ENCODE peak calls at places on chromosomes 4 and X, in eight cellular contexts. G, Z, E, T, V, F, D and Q are unnamed samples. For H3K4me1, the result is how much of the 10 kb centered on the place peaks cover.

GRCh38 chr4:56289934-56290333 is 97.4 kb downstream of the AASDH start:
- DNase-seq in F (no peak), E (no peak), T (no peak), D (no peak), G (no peak), V (no peak), Z (no peak), Q (peak)

GRCh38 chrX:154815274-154815818 is 10.1 kb upstream of the MPP1 start:
- DNase-seq in V (no peak), F (no peak), T (no peak), D (no peak), G (no peak), Z (peak), E (no peak), Q (no peak)

GRCh38 chr4:40292313-40292759 is 42.8 kb upstream of the CHRNA9 start:
- DNase-seq in F (peak), G (no peak), Z (peak), E (no peak), V (no peak), D (no peak), T (no peak), Q (no peak)

GRCh38 chrX:23789386-23790146 is 6.6 kb downstream of the SAT1 start:
- DNase-seq in T (peak), G (no peak), E (no peak), D (no peak), V (no peak), F (no peak), Z (no peak), Q (no peak)

GRCh38 chr4:139524062-139524631 is 31.9 kb downstream of the SETD7 start:
- DNase-seq in T (no peak), D (no peak), Z (peak), F (no peak), G (no peak), V (no peak), E (no peak), Q (no peak)

GRCh38 chr4:82891728-82892466 is 944 bp upstream of the SEC31A start:
- DNase-seq in E (no peak), D (no peak), G (no peak), Z (peak), F (no peak), T (no peak), V (no peak), Q (peak)

GRCh38 chrX:371907-372306 is 14.8 kb downstream of the PPP2R3B start:
- DNase-seq in Z (no peak), T (peak), E (no peak), D (no peak), V (no peak), F (no peak), G (no peak), Q (no peak)

GRCh38 chr4:48031802-48032525 is 15.4 kb downstream of the NIPAL1 start:
- DNase-seq in E (no peak), G (no peak), F (peak), V (no peak), T (no peak), Z (peak), D (no peak), Q (peak)

GRCh38 chrX:118216488-118216887 is 99.9 kb upstream of the KLHL13 start:
- DNase-seq in Z (no peak), G (no peak), F (peak), D (no peak), E (no peak), T (peak), V (peak), Q (peak)

GRCh38 chr4:6562931-6563901 is 11.8 kb upstream of the MAN2B2 start:
- DNase-seq in F (no peak), E (no peak), T (no peak), Z (no peak), D (no peak), V (peak), G (no peak), Q (no peak)

GRCh38 chrX:6777211-6778002 is 242.5 kb upstream of the VCX3A start:
- DNase-seq in V (no peak), E (no peak), T (no peak), D (no peak), G (no peak), Z (no peak), F (no peak), Q (no peak)

GRCh38 chrX:9938516-9938915 is 28.6 kb upstream of the CLDN34 start:
- DNase-seq in D (no peak), G (no peak), Z (no peak), T (no peak), F (no peak), E (no peak), V (no peak), Q (no peak)

GRCh38 chr4:148364525-148364924 is 77.7 kb downstream of the NR3C2 start:
- DNase-seq in F (no peak), G (no peak), T (no peak), Z (no peak), E (no peak), V (no peak), D (no peak), Q (no peak)

GRCh38 chr4:20700007-20700761 is at the start of gene PACRGL:
- DNase-seq in G (peak), Z (peak), V (peak), E (peak), D (peak), T (peak), F (peak), Q (peak)

GRCh38 chrX:107971636-107972035 is 10.5 kb downstream of the TEX13B start:
- DNase-seq in E (no peak), T (no peak), F (no peak), V (no peak), D (no peak), G (no peak), Z (no peak), Q (no peak)

GRCh38 chrX:72045552-72046277 is 86.0 kb downstream of the RTL5 start:
- DNase-seq in T (no peak), G (no peak), F (peak), V (no peak), Z (no peak), D (no peak), E (no peak), Q (no peak)

GRCh38 chr4:115374621-115375020 is 261.2 kb upstream of the NDST4 start:
- DNase-seq in E (no peak), F (no peak), V (no peak), D (no peak), G (no peak), T (no peak), Z (no peak), Q (no peak)

GRCh38 chrX:143669395-143669794 is 33.5 kb upstream of the SLITRK4 start:
- DNase-seq in T (no peak), D (no peak), E (no peak), Z (no peak), V (no peak), F (peak), G (no peak), Q (no peak)

GRCh38 chr4:149279790-149280189 is 535.9 kb downstream of the IQCM start:
- DNase-seq in E (no peak), G (no peak), Z (no peak), V (no peak), F (peak), D (no peak), T (no peak), Q (no peak)

GRCh38 chr4:164731827-164732474 is 22.0 kb upstream of the SMIM31 start:
- DNase-seq in E (no peak), V (no peak), T (no peak), F (peak), Z (peak), D (peak), G (no peak), Q (peak)

GRCh38 chr4:3305610-3306371 is 13.0 kb downstream of the RGS12 start:
- DNase-seq in G (no peak), F (peak), E (peak), Z (peak), T (peak), V (no peak), D (no peak), Q (peak)

GRCh38 chr4:54231419-54232150 is 2.5 kb downstream of the PDGFRA start:
- DNase-seq in E (no peak), G (no peak), F (no peak), Z (peak), V (peak), D (peak), T (peak), Q (no peak)

GRCh38 chr4:10456270-10457254 is 664 bp downstream of the ZNF518B start:
- DNase-seq in T (peak), D (peak), Z (peak), G (peak), E (peak), V (peak), F (no peak), Q (peak)

GRCh38 chr4:47326067-47326466 is 137.4 kb downstream of the COMMD8 start:
- DNase-seq in F (no peak), E (no peak), Z (no peak), G (no peak), V (no peak), T (no peak), D (no peak), Q (no peak)

GRCh38 chr4:82125170-82125862 is 248.5 kb downstream of the HNRNPD start:
- DNase-seq in Z (no peak), F (no peak), E (no peak), V (no peak), D (no peak), G (no peak), T (no peak), Q (no peak)

GRCh38 chr4:80209302-80209701 is 12.0 kb downstream of the PRDM8 start:
- DNase-seq in Z (no peak), T (no peak), G (no peak), D (no peak), V (no peak), F (no peak), E (no peak), Q (no peak)

GRCh38 chrX:130118396-130118795 is 8.1 kb upstream of the ELF4 start:
- DNase-seq in E (no peak), F (no peak), V (no peak), Z (peak), D (peak), T (no peak), G (no peak), Q (no peak)

GRCh38 chr4:99979872-99980271 is 29.8 kb upstream of the H2AZ1 start:
- DNase-seq in F (no peak), D (no peak), E (no peak), G (no peak), V (no peak), T (no peak), Z (peak), Q (no peak)

DNA sequence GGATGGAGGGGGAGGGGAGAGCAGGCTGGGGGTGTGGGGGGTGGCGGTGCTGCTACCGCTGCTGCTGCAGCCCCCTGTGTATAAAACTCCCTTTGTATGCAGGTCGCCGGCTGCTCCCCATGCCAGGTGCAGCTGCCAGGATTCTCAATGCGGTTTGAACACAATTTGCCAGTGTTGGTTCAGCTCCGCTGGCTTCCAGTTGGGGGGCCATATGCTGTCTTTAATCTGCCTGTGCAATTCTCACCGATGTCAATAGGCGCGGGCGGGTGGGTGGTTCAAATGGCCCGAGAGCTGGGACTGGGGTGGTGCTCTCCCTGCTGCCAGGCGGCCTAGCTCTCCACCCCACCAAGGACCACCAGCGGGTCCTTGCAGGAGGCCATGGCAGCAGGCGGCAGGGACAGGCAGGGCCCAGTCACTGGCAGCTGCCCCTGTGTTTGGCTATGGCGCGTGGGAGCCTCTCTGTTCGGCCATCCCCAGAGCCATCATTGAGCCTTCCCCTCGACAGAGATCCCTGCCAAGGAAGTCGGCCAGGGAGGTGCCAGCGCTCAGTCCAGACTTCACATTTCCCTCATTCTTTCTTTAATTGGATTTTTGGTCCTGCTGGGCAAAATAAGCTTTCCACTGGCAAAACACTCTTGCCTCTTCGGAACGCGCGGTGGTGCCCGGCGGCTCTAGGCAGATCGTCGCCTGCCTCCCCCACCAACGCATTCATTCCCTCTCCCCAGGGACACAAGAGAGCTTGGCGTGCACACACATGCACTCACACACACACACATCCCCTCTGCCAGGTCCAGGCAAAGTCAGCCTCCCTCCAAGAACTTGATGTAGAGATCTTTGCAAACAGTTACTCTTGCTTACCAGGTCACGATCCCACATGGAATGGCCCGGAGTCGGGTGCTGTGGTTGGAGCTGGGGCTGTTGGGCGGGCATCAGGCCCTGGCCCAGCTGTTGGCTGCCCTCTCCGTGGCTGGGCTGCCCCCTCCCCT is 257.3 kb downstream of the BCOR start:
- DNase-seq in G (no peak), F (peak), Z (no peak), V (no peak), T (no peak), E (no peak), D (no peak), Q (no peak)
- H3K4me1 ChIP-seq in G (under half), F (under half), Z (under half), V (under half), T (under half), E (under half), D (under half), Q (under half)

GRCh38 chr4:29734343-29734742 is 985.8 kb upstream of the PCDH7 start:
- DNase-seq in E (no peak), T (no peak), F (no peak), D (no peak), V (no peak), G (no peak), Z (no peak), Q (no peak)

DNA sequence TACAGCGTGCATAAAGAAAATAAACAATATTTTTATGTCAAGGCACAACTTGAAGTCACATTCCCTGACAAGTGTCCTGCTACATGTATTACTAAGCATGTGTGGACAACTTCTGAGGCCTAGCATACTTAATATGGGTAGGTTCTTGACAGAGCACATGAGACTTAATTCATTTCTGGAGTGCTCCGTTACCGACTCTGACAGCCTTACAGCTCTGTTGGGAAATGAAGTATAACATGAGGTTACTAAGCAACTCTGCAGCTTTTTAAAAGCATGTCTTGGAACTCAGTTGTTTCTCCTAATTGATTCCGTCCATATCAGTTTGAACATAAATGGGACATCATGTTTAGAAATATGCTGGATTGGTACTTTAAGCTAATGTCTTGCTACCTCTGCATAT is 985.4 kb upstream of the PCDH7 start:
- DNase-seq in E (no peak), Z (no peak), V (no peak), T (no peak), G (no peak), D (no peak), F (no peak), Q (no peak)
- H3K4me1 ChIP-seq in E (under half), Z (under half), V (under half), T (under half), G (under half), D (under half), F (under half), Q (under half)

GRCh38 chr4:92450694-92451093 is 146.9 kb downstream of the GRID2 start:
- DNase-seq in F (no peak), T (no peak), Z (no peak), D (no peak), E (no peak), V (no peak), G (no peak), Q (no peak)
- H3K4me1 ChIP-seq in F (under half), T (under half), Z (under half), D (under half), E (under half), V (under half), G (under half), Q (under half)

DNA sequence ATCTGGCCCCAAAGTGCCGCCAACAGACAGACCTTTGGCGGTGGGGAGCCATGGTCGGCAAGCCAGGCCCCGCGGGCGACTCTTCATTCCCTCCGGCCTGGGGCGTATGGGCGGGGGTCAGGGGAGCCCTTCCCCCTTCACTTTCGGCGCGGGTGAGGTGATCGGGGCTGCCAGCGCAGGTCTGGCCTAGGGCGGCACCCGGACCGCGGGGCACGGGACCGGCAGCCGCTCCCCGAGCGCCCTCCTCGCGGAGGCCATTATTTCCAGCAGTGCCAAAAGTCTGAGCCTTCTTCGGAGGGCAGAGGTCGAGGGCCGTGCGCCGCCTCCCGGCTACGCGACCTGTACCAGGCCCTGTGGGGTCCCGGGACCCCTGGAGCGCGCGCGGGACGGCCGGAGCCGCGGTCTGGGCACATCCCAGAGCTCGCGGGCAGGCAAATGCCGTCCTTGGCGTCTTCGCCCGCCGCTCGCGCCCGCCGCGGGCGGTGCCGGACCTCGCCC is 620 bp upstream of the KDM6A start:
- DNase-seq in G (no peak), V (peak), T (peak), E (no peak), Z (peak), D (no peak), F (peak), Q (peak)
- H3K4me1 ChIP-seq in G (under half), V (under half), T (under half), E (under half), Z (under half), D (under half), F (under half), Q (under half)

DNA sequence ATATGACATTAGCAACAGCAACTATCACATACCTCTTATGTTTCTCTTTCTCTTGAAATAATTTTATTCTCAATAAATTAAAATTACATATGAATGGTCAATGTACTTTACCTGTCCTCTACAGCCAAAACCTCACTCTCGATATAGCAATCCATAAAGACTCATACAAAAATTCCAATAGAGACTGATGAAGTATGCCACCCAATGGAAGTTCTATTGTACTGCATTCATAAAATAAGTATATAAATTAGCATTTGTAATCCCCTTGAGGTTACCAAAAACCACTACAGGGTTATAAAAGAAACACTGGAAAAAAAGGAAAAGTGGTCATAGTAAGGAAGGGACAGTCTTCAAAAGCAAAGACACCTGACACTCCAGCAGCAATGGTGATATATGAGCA is 32.8 kb downstream of the CLDN2 start:
- DNase-seq in F (peak), D (no peak), E (no peak), T (no peak), V (no peak), Z (no peak), G (no peak), Q (no peak)
- H3K4me1 ChIP-seq in F (under half), D (under half), E (under half), T (under half), V (under half), Z (under half), G (under half), Q (under half)

GRCh38 chr4:173243917-173244658 is 75.5 kb downstream of the GALNT7 start:
- DNase-seq in V (no peak), Z (no peak), E (no peak), F (no peak), T (no peak), G (no peak), D (no peak), Q (no peak)

GRCh38 chr4:173247316-173247715 is 78.7 kb downstream of the GALNT7 start:
- DNase-seq in V (no peak), D (no peak), G (no peak), Z (no peak), E (no peak), T (no peak), F (no peak), Q (no peak)

GRCh38 chr4:173252024-173252935 is 81.9 kb downstream of the HMGB2 start:
- DNase-seq in T (no peak), Z (peak), V (no peak), G (no peak), F (peak), E (no peak), D (peak), Q (peak)

GRCh38 chr4:173246719-173247118 is 78.1 kb downstream of the GALNT7 start:
- DNase-seq in T (no peak), D (no peak), G (no peak), V (no peak), Z (no peak), E (no peak), F (peak), Q (no peak)

GRCh38 chr4:173248690-173249089 is 80.1 kb downstream of the GALNT7 start:
- DNase-seq in V (no peak), E (no peak), D (no peak), F (no peak), T (no peak), Z (no peak), G (no peak), Q (no peak)
- H3K4me1 ChIP-seq in V (under half), E (under half), D (under half), F (half or more), T (under half), Z (under half), G (under half), Q (under half)